ENCODE peak calls at places on chromosomes 7 and 10, in five cellular contexts. One of them, this sample, is unnamed.

GRCh38 chr10:33661580-33662269 is 327.3 kb upstream of the NRP1 start:
- DNase-seq in activated CD4-positive, alpha-beta T cell treated with anti-CD3 and anti-CD28 coated beads, Interleukin-2, amount 10 ng/mL, durations not matched to agents 7 days and 5 days: no peak
- DNase-seq in NCI-H345: peak; percentile 9
- DNase-seq in ovary: peak; percentile 18
- DNase-seq in NCI-H1092 treated with DMSO at 0.1 percent for 48 hours: peak; percentile 39
- DNase-seq in this sample: no peak

GRCh38 chr7:122515404-122515803 is 183.5 kb downstream of the RNF133 start:
- DNase-seq in activated CD4-positive, alpha-beta T cell treated with anti-CD3 and anti-CD28 coated beads, Interleukin-2, amount 10 ng/mL, durations not matched to agents 7 days and 5 days: no peak
- DNase-seq in NCI-H345: no peak
- DNase-seq in ovary: no peak
- DNase-seq in NCI-H1092 treated with DMSO at 0.1 percent for 48 hours: no peak
- DNase-seq in this sample: no peak

GRCh38 chr7:111855161-111855841 is 293.0 kb upstream of the IMMP2L start:
- DNase-seq in activated CD4-positive, alpha-beta T cell treated with anti-CD3 and anti-CD28 coated beads, Interleukin-2, amount 10 ng/mL, durations not matched to agents 7 days and 5 days: no peak
- DNase-seq in NCI-H345: no peak
- DNase-seq in ovary: no peak
- DNase-seq in NCI-H1092 treated with DMSO at 0.1 percent for 48 hours: peak; percentile 23
- DNase-seq in this sample: no peak

GRCh38 chr10:17232276-17232987 is 4.4 kb downstream of the VIM start:
- DNase-seq in activated CD4-positive, alpha-beta T cell treated with anti-CD3 and anti-CD28 coated beads, Interleukin-2, amount 10 ng/mL, durations not matched to agents 7 days and 5 days: no peak
- DNase-seq in NCI-H345: no peak
- DNase-seq in ovary: no peak
- DNase-seq in NCI-H1092 treated with DMSO at 0.1 percent for 48 hours: no peak
- DNase-seq in this sample: no peak

GRCh38 chr7:16129431-16130126 is 291.8 kb downstream of the CRPPA start:
- DNase-seq in activated CD4-positive, alpha-beta T cell treated with anti-CD3 and anti-CD28 coated beads, Interleukin-2, amount 10 ng/mL, durations not matched to agents 7 days and 5 days: no peak
- DNase-seq in NCI-H345: no peak
- DNase-seq in ovary: no peak
- DNase-seq in NCI-H1092 treated with DMSO at 0.1 percent for 48 hours: no peak
- DNase-seq in this sample: peak; percentile 26

GRCh38 chr7:30921951-30922401 is 10.3 kb downstream of the AQP1 start:
- DNase-seq in activated CD4-positive, alpha-beta T cell treated with anti-CD3 and anti-CD28 coated beads, Interleukin-2, amount 10 ng/mL, durations not matched to agents 7 days and 5 days: no peak
- DNase-seq in NCI-H345: no peak
- DNase-seq in ovary: peak; percentile 13
- DNase-seq in NCI-H1092 treated with DMSO at 0.1 percent for 48 hours: no peak
- DNase-seq in this sample: no peak

GRCh38 chr10:121681982-121682687 is 83.9 kb upstream of the FGFR2 start:
- DNase-seq in activated CD4-positive, alpha-beta T cell treated with anti-CD3 and anti-CD28 coated beads, Interleukin-2, amount 10 ng/mL, durations not matched to agents 7 days and 5 days: no peak
- DNase-seq in NCI-H345: no peak
- DNase-seq in ovary: no peak
- DNase-seq in NCI-H1092 treated with DMSO at 0.1 percent for 48 hours: no peak
- DNase-seq in this sample: no peak

GRCh38 chr7:129835436-129836020 is 117.2 kb downstream of the UBE2H start:
- DNase-seq in activated CD4-positive, alpha-beta T cell treated with anti-CD3 and anti-CD28 coated beads, Interleukin-2, amount 10 ng/mL, durations not matched to agents 7 days and 5 days: no peak
- DNase-seq in NCI-H345: no peak
- DNase-seq in ovary: no peak
- DNase-seq in NCI-H1092 treated with DMSO at 0.1 percent for 48 hours: no peak
- DNase-seq in this sample: peak; percentile 55

GRCh38 chr10:102802920-102803534 is 34.2 kb downstream of the CYP17A1 start:
- DNase-seq in activated CD4-positive, alpha-beta T cell treated with anti-CD3 and anti-CD28 coated beads, Interleukin-2, amount 10 ng/mL, durations not matched to agents 7 days and 5 days: no peak
- DNase-seq in NCI-H345: no peak
- DNase-seq in ovary: peak; percentile 59
- DNase-seq in NCI-H1092 treated with DMSO at 0.1 percent for 48 hours: no peak
- DNase-seq in this sample: no peak

GRCh38 chr10:113735913-113736312 is 15.6 kb upstream of the PLEKHS1 start:
- DNase-seq in activated CD4-positive, alpha-beta T cell treated with anti-CD3 and anti-CD28 coated beads, Interleukin-2, amount 10 ng/mL, durations not matched to agents 7 days and 5 days: no peak
- DNase-seq in NCI-H345: peak; percentile 25
- DNase-seq in ovary: no peak
- DNase-seq in NCI-H1092 treated with DMSO at 0.1 percent for 48 hours: peak; percentile 4
- DNase-seq in this sample: peak; percentile 4

GRCh38 chr7:101377189-101377736 is 14.6 kb downstream of the COL26A1 start:
- DNase-seq in activated CD4-positive, alpha-beta T cell treated with anti-CD3 and anti-CD28 coated beads, Interleukin-2, amount 10 ng/mL, durations not matched to agents 7 days and 5 days: no peak
- DNase-seq in NCI-H345: no peak
- DNase-seq in ovary: no peak
- DNase-seq in NCI-H1092 treated with DMSO at 0.1 percent for 48 hours: no peak
- DNase-seq in this sample: no peak

GRCh38 chr10:77527839-77528238 is 109.8 kb downstream of the KCNMA1 start:
- DNase-seq in activated CD4-positive, alpha-beta T cell treated with anti-CD3 and anti-CD28 coated beads, Interleukin-2, amount 10 ng/mL, durations not matched to agents 7 days and 5 days: no peak
- DNase-seq in NCI-H345: no peak
- DNase-seq in ovary: no peak
- DNase-seq in NCI-H1092 treated with DMSO at 0.1 percent for 48 hours: no peak
- DNase-seq in this sample: no peak

GRCh38 chr7:14697684-14698083 is 204.9 kb downstream of the DGKB start:
- DNase-seq in activated CD4-positive, alpha-beta T cell treated with anti-CD3 and anti-CD28 coated beads, Interleukin-2, amount 10 ng/mL, durations not matched to agents 7 days and 5 days: no peak
- DNase-seq in NCI-H345: no peak
- DNase-seq in ovary: no peak
- DNase-seq in NCI-H1092 treated with DMSO at 0.1 percent for 48 hours: no peak
- DNase-seq in this sample: no peak

GRCh38 chr10:62264702-62265436 is 3.8 kb downstream of the RTKN2 start:
- DNase-seq in activated CD4-positive, alpha-beta T cell treated with anti-CD3 and anti-CD28 coated beads, Interleukin-2, amount 10 ng/mL, durations not matched to agents 7 days and 5 days: peak; percentile 7
- DNase-seq in NCI-H345: no peak
- DNase-seq in ovary: no peak
- DNase-seq in NCI-H1092 treated with DMSO at 0.1 percent for 48 hours: peak; percentile 8
- DNase-seq in this sample: no peak

This sample was measured in NCI-H2107.